ENCODE peak calls at places on chromosome 6, in seven cellular contexts. One of them, this sample, is unnamed.

GRCh38 chr6:80454661-80455365 is 348.3 kb downstream of the BCKDHB start:
- DNase-seq in lower lobe of right lung: no peak
- DNase-seq in left ventricle myocardium inferior: no peak
- DNase-seq in uterus: no peak
- DNase-seq in heart right ventricle: no peak
- DNase-seq in stomach: no peak
- DNase-seq in cardiac muscle cell: no peak
- DNase-seq in this sample: no peak

GRCh38 chr6:152129606-152130249 is 322.2 kb downstream of the ESR1 start:
- DNase-seq in lower lobe of right lung: no peak
- DNase-seq in left ventricle myocardium inferior: peak; percentile 24
- DNase-seq in uterus: no peak
- DNase-seq in heart right ventricle: no peak
- DNase-seq in stomach: no peak
- DNase-seq in cardiac muscle cell: no peak
- DNase-seq in this sample: peak; percentile 77

GRCh38 chr6:42093582-42094329 is 43.4 kb downstream of the TAF8 start:
- DNase-seq in lower lobe of right lung: no peak
- DNase-seq in left ventricle myocardium inferior: peak; percentile 36
- DNase-seq in uterus: no peak
- DNase-seq in heart right ventricle: no peak
- DNase-seq in stomach: peak; percentile 46
- DNase-seq in cardiac muscle cell: peak; percentile 25
- DNase-seq in this sample: peak; percentile 51

GRCh38 chr6:56860466-56860865 is 94.4 kb upstream of the BEND6 start:
- DNase-seq in lower lobe of right lung: no peak
- DNase-seq in left ventricle myocardium inferior: no peak
- DNase-seq in uterus: no peak
- DNase-seq in heart right ventricle: no peak
- DNase-seq in stomach: no peak
- DNase-seq in cardiac muscle cell: no peak
- DNase-seq in this sample: no peak

GRCh38 chr6:89375427-89375868 is 22.9 kb upstream of the UBE2J1 start:
- DNase-seq in lower lobe of right lung: peak; percentile 88
- DNase-seq in left ventricle myocardium inferior: peak; percentile 25
- DNase-seq in uterus: no peak
- DNase-seq in heart right ventricle: peak; percentile 35
- DNase-seq in stomach: peak; percentile 71
- DNase-seq in cardiac muscle cell: peak; percentile 82
- DNase-seq in this sample: peak; percentile 87

GRCh38 chr6:83365931-83366330 is 64.9 kb downstream of the ME1 start:
- DNase-seq in lower lobe of right lung: no peak
- DNase-seq in left ventricle myocardium inferior: no peak
- DNase-seq in uterus: no peak
- DNase-seq in heart right ventricle: no peak
- DNase-seq in stomach: no peak
- DNase-seq in cardiac muscle cell: no peak
- DNase-seq in this sample: no peak

GRCh38 chr6:133548409-133548808 is 307.3 kb downstream of the EYA4 start:
- DNase-seq in lower lobe of right lung: no peak
- DNase-seq in left ventricle myocardium inferior: no peak
- DNase-seq in uterus: no peak
- DNase-seq in heart right ventricle: no peak
- DNase-seq in stomach: peak; percentile 58
- DNase-seq in cardiac muscle cell: peak; percentile 51
- DNase-seq in this sample: no peak

GRCh38 chr6:137390264-137390787 is 103.9 kb downstream of the OLIG3 start:
- DNase-seq in lower lobe of right lung: no peak
- DNase-seq in left ventricle myocardium inferior: no peak
- DNase-seq in uterus: no peak
- DNase-seq in heart right ventricle: no peak
- DNase-seq in stomach: no peak
- DNase-seq in cardiac muscle cell: no peak
- DNase-seq in this sample: no peak

GRCh38 chr6:90284236-90284744 is 12.4 kb downstream of the BACH2 start:
- DNase-seq in lower lobe of right lung: no peak
- DNase-seq in left ventricle myocardium inferior: no peak
- DNase-seq in uterus: peak; percentile 57
- DNase-seq in heart right ventricle: no peak
- DNase-seq in stomach: no peak
- DNase-seq in cardiac muscle cell: no peak
- DNase-seq in this sample: no peak

GRCh38 chr6:6696867-6697531 is 108.5 kb downstream of the LY86 start:
- DNase-seq in lower lobe of right lung: peak; percentile 85
- DNase-seq in left ventricle myocardium inferior: peak; percentile 61
- DNase-seq in uterus: no peak
- DNase-seq in heart right ventricle: peak; percentile 56
- DNase-seq in stomach: peak; percentile 64
- DNase-seq in cardiac muscle cell: peak; percentile 88
- DNase-seq in this sample: peak; percentile 63

GRCh38 chr6:1795923-1796322 is 186.2 kb downstream of the FOXC1 start:
- DNase-seq in lower lobe of right lung: no peak
- DNase-seq in left ventricle myocardium inferior: no peak
- DNase-seq in uterus: no peak
- DNase-seq in heart right ventricle: no peak
- DNase-seq in stomach: no peak
- DNase-seq in cardiac muscle cell: no peak
- DNase-seq in this sample: no peak

GRCh38 chr6:3231213-3232016 is 4.0 kb upstream of the TUBB2B start:
- DNase-seq in lower lobe of right lung: peak; percentile 69
- DNase-seq in left ventricle myocardium inferior: peak; percentile 57
- DNase-seq in uterus: peak; percentile 83
- DNase-seq in heart right ventricle: peak; percentile 84
- DNase-seq in stomach: peak; percentile 82
- DNase-seq in cardiac muscle cell: peak; percentile 81
- DNase-seq in this sample: peak; percentile 76

GRCh38 chr6:42532038-42532669 is 31.7 kb upstream of the UBR2 start:
- DNase-seq in lower lobe of right lung: no peak
- DNase-seq in left ventricle myocardium inferior: no peak
- DNase-seq in uterus: peak; percentile 39
- DNase-seq in heart right ventricle: peak; percentile 26
- DNase-seq in stomach: no peak
- DNase-seq in cardiac muscle cell: peak; percentile 77
- DNase-seq in this sample: no peak

GRCh38 chr6:160456214-160456546 is 108.0 kb downstream of the SLC22A3 start:
- DNase-seq in lower lobe of right lung: no peak
- DNase-seq in left ventricle myocardium inferior: no peak
- DNase-seq in uterus: no peak
- DNase-seq in heart right ventricle: no peak
- DNase-seq in stomach: no peak
- DNase-seq in cardiac muscle cell: no peak
- DNase-seq in this sample: no peak
- H3K27ac ChIP-seq in lower lobe of right lung: no peak overlapping the region
- H3K27ac ChIP-seq in left ventricle myocardium inferior: peak overlapping the region; percentile 63
- H3K27ac ChIP-seq in uterus: peak overlapping the region; percentile 79
- H3K27ac ChIP-seq in heart right ventricle: no peak overlapping the region
- H3K27ac ChIP-seq in stomach: no peak overlapping the region
- H3K27ac ChIP-seq in cardiac muscle cell: no peak overlapping the region
- H3K27ac ChIP-seq in this sample: no peak overlapping the region

DNA sequence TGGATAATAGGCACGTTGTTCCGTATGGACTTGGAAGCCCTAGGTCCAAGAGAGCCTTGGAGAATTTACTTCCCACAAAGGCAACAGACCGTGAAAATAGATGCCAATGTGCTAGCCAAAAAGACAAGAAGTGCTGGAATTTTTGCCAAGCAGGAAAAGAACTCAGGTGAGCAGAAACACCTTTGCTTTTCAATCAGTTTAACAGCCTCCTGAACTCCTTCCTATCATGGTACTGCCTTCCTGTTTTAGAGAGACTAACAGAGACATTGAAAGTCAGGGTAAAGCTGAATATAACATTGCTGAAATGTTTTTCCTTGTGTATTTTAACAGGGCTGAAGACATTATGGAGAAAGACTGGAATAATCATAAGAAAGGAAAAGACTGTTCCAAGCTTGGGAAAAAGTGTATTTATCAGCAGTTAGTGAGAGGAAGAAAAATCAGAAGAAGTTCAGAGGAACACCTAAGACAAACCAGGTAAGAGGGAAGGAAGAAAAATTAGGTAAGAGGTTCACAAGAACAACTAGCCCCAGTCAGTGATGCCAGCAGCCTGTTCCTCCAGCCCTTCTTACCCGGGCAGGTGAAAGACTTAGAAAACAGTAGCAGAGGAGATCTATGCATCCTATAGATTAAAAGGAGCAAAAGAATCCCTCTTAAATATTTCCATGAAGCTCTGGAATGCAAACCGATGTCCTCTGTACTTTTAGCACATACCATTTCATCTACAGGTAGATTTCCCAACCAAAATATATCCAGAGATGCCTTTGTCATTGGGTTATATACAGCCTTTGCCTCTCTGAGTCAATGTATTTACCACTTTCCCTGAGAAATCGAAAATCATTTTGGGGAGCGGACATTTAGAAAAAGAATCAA is 4.0 kb downstream of the EDN1 start:
- DNase-seq in lower lobe of right lung: no peak
- DNase-seq in left ventricle myocardium inferior: no peak
- DNase-seq in uterus: no peak
- DNase-seq in heart right ventricle: no peak
- DNase-seq in stomach: no peak
- DNase-seq in cardiac muscle cell: no peak
- DNase-seq in this sample: no peak
- H3K4me1 ChIP-seq in lower lobe of right lung: peaks cover 32% of the 10 kb centered on the region
- H3K4me1 ChIP-seq in left ventricle myocardium inferior: peaks cover 27% of the 10 kb centered on the region
- H3K4me1 ChIP-seq in uterus: no peaks in the 10 kb centered on the region
- H3K4me1 ChIP-seq in heart right ventricle: peaks cover 11% of the 10 kb centered on the region
- H3K4me1 ChIP-seq in stomach: peaks cover 46% of the 10 kb centered on the region
- H3K4me1 ChIP-seq in cardiac muscle cell: no peaks in the 10 kb centered on the region
- H3K4me1 ChIP-seq in this sample: no peaks in the 10 kb centered on the region

DNA sequence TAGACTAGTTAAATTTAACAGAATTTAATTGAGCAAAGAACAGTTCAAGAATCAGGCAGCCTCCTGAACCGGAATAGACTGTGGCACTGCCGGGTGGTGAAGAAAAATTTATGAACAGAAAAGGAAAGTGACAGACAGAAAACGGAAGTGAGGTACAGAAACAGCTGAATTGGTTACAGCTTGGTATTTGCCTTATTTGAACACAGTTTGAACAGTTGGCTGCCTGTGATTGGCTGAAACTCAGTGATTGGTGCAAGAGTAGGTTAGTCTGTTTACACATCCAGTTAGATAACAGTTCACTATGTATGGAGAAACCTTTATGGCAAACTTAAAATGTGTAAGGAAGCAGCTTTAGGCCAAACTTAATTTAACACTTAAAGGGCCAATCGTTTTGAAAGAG is 116.0 kb upstream of the CITED2 start:
- DNase-seq in lower lobe of right lung: no peak
- DNase-seq in left ventricle myocardium inferior: no peak
- DNase-seq in uterus: no peak
- DNase-seq in heart right ventricle: no peak
- DNase-seq in stomach: peak; percentile 37
- DNase-seq in cardiac muscle cell: no peak
- DNase-seq in this sample: no peak
- H3K27ac ChIP-seq in lower lobe of right lung: no peak overlapping the region
- H3K27ac ChIP-seq in left ventricle myocardium inferior: no peak overlapping the region
- H3K27ac ChIP-seq in uterus: no peak overlapping the region
- H3K27ac ChIP-seq in heart right ventricle: no peak overlapping the region
- H3K27ac ChIP-seq in stomach: no peak overlapping the region
- H3K27ac ChIP-seq in cardiac muscle cell: no peak overlapping the region
- H3K27ac ChIP-seq in this sample: no peak overlapping the region

GRCh38 chr6:11212625-11213024 is 19.8 kb downstream of the NEDD9 start:
- DNase-seq in lower lobe of right lung: no peak
- DNase-seq in left ventricle myocardium inferior: peak; percentile 52
- DNase-seq in uterus: peak; percentile 81
- DNase-seq in heart right ventricle: peak; percentile 73
- DNase-seq in stomach: no peak
- DNase-seq in cardiac muscle cell: no peak
- DNase-seq in this sample: peak; percentile 68
- H3K4me1 ChIP-seq in lower lobe of right lung: peaks cover 99% of the 10 kb centered on the region
- H3K4me1 ChIP-seq in left ventricle myocardium inferior: peaks cover 99% of the 10 kb centered on the region
- H3K4me1 ChIP-seq in uterus: peaks cover 4% of the 10 kb centered on the region
- H3K4me1 ChIP-seq in heart right ventricle: peaks cover 94% of the 10 kb centered on the region
- H3K4me1 ChIP-seq in stomach: peaks cover 69% of the 10 kb centered on the region
- H3K4me1 ChIP-seq in cardiac muscle cell: peaks cover 52% of the 10 kb centered on the region
- H3K4me1 ChIP-seq in this sample: peaks cover 56% of the 10 kb centered on the region

GRCh38 chr6:20464847-20465246 is 63.2 kb downstream of the E2F3 start:
- DNase-seq in lower lobe of right lung: no peak
- DNase-seq in left ventricle myocardium inferior: no peak
- DNase-seq in uterus: no peak
- DNase-seq in heart right ventricle: no peak
- DNase-seq in stomach: no peak
- DNase-seq in cardiac muscle cell: no peak
- DNase-seq in this sample: no peak
- H3K27ac ChIP-seq in lower lobe of right lung: no peak overlapping the region
- H3K27ac ChIP-seq in left ventricle myocardium inferior: no peak overlapping the region
- H3K27ac ChIP-seq in uterus: no peak overlapping the region
- H3K27ac ChIP-seq in heart right ventricle: no peak overlapping the region
- H3K27ac ChIP-seq in stomach: no peak overlapping the region
- H3K27ac ChIP-seq in cardiac muscle cell: peak overlapping the region; percentile 35
- H3K27ac ChIP-seq in this sample: no peak overlapping the region

GRCh38 chr6:220312-220711 is 72.0 kb upstream of the DUSP22 start:
- DNase-seq in lower lobe of right lung: no peak
- DNase-seq in left ventricle myocardium inferior: no peak
- DNase-seq in uterus: no peak
- DNase-seq in heart right ventricle: no peak
- DNase-seq in stomach: no peak
- DNase-seq in cardiac muscle cell: no peak
- DNase-seq in this sample: no peak
- H3K4me1 ChIP-seq in lower lobe of right lung: peaks cover 26% of the 10 kb centered on the region
- H3K4me1 ChIP-seq in left ventricle myocardium inferior: peaks cover 4% of the 10 kb centered on the region
- H3K4me1 ChIP-seq in uterus: no peaks in the 10 kb centered on the region
- H3K4me1 ChIP-seq in heart right ventricle: no peaks in the 10 kb centered on the region
- H3K4me1 ChIP-seq in stomach: peaks cover 4% of the 10 kb centered on the region
- H3K4me1 ChIP-seq in cardiac muscle cell: peaks cover 4% of the 10 kb centered on the region
- H3K4me1 ChIP-seq in this sample: peaks cover 8% of the 10 kb centered on the region

GRCh38 chr6:26594730-26595632 is 1.8 kb upstream of the ABT1 start:
- DNase-seq in lower lobe of right lung: no peak
- DNase-seq in left ventricle myocardium inferior: no peak
- DNase-seq in uterus: peak; percentile 51
- DNase-seq in heart right ventricle: no peak
- DNase-seq in stomach: no peak
- DNase-seq in cardiac muscle cell: no peak
- DNase-seq in this sample: no peak
- H3K27ac ChIP-seq in lower lobe of right lung: peak overlapping the region; percentile 94
- H3K27ac ChIP-seq in left ventricle myocardium inferior: peak overlapping the region; percentile 88
- H3K27ac ChIP-seq in uterus: peak overlapping the region; percentile 87
- H3K27ac ChIP-seq in heart right ventricle: peak overlapping the region; percentile 95
- H3K27ac ChIP-seq in stomach: peak overlapping the region; percentile 91
- H3K27ac ChIP-seq in cardiac muscle cell: no peak overlapping the region
- H3K27ac ChIP-seq in this sample: peak overlapping the region; percentile 89

This sample was measured in left lung.